ENCODE peak calls at places on chromosome 12, in ten cellular contexts. E is stimulated activated CD4-positive, alpha-beta T cell treated with anti-CD3 and anti-CD28 coated beads, Interleukin-4, amount 100 ng/mL, for 48 hours; R is mesenchymal stem cell; T is progenitor cell of endocrine pancreas; Q is IMR-90; D is cardiac fibroblast; X is islet precursor cell; C is activated naive CD4-positive, alpha-beta T cell; M is left cardiac atrium; N is endothelial cell of umbilical vein. I is an unnamed sample.

GRCh38 chr12:95998611-95999300 is 2.6 kb upstream of the HAL start:
- DNase-seq in M (no peak), C (no peak), D (peak; percentile 75), Q (peak; percentile 61), N (peak; percentile 68), X (peak; percentile 76), R (peak; percentile 61), E (no peak), T (no peak), I (peak; percentile 81)

GRCh38 chr12:98893126-98893525 is 248.0 kb downstream of the APAF1 start:
- DNase-seq in D (no peak), E (no peak), Q (no peak), R (no peak), C (no peak), X (no peak), N (no peak), T (no peak), M (no peak), I (no peak)

GRCh38 chr12:57576613-57577160 is 14.3 kb upstream of the PIP4K2C start:
- DNase-seq in D (no peak), T (no peak), E (no peak), C (no peak), N (no peak), R (no peak), X (no peak), Q (no peak), M (no peak), I (no peak)

GRCh38 chr12:75837700-75838099 is 193.9 kb downstream of the PHLDA1 start:
- DNase-seq in C (no peak), R (peak; percentile 63), M (no peak), T (no peak), N (no peak), Q (no peak), E (no peak), X (no peak), D (no peak), I (no peak)

GRCh38 chr12:124513297-124513867 is 54.0 kb downstream of the NCOR2 start:
- DNase-seq in M (no peak), C (no peak), D (no peak), N (no peak), Q (no peak), X (peak; percentile 79), R (no peak), E (no peak), T (no peak), I (no peak)

GRCh38 chr12:105986779-105987686 is 151.7 kb downstream of the NUAK1 start:
- DNase-seq in C (no peak), X (peak; percentile 62), R (peak; percentile 92), T (no peak), D (peak; percentile 81), N (no peak), M (no peak), Q (peak; percentile 95), E (no peak), I (no peak)

GRCh38 chr12:26719852-26720251 is 113.1 kb downstream of the ITPR2 start:
- DNase-seq in Q (no peak), T (no peak), N (no peak), C (no peak), R (no peak), D (no peak), E (no peak), M (no peak), X (no peak), I (peak; percentile 14)

GRCh38 chr12:66441905-66442559 is 139.7 kb downstream of the HELB start:
- DNase-seq in Q (no peak), E (no peak), D (no peak), C (no peak), T (no peak), M (no peak), R (no peak), N (no peak), X (peak; percentile 61), I (no peak)

GRCh38 chr12:2325501-2325900 is 272.7 kb downstream of the CACNA1C start:
- DNase-seq in D (no peak), N (no peak), C (no peak), X (no peak), Q (no peak), E (no peak), M (no peak), R (no peak), T (no peak), I (no peak)

GRCh38 chr12:52395761-52396434 is 10.2 kb downstream of the KRT82 start:
- DNase-seq in C (no peak), M (no peak), N (no peak), D (peak; percentile 65), E (no peak), Q (no peak), R (no peak), X (peak; percentile 95), T (peak; percentile 62), I (no peak)

GRCh38 chr12:25997401-25997973 is 39.0 kb downstream of the RASSF8 start:
- DNase-seq in E (no peak), T (no peak), C (no peak), Q (peak; percentile 93), N (peak; percentile 96), M (no peak), X (no peak), D (peak; percentile 96), R (peak; percentile 74), I (peak; percentile 97)

GRCh38 chr12:30725739-30726138 is 29.0 kb downstream of the CAPRIN2 start:
- DNase-seq in C (no peak), Q (peak; percentile 84), E (no peak), R (peak; percentile 73), D (peak; percentile 81), T (no peak), M (no peak), N (peak; percentile 73), X (no peak), I (peak; percentile 71)

GRCh38 chr12:90909069-90909676 is 45.8 kb downstream of the CCER1 start:
- DNase-seq in D (peak; percentile 66), X (peak; percentile 73), Q (peak; percentile 67), E (no peak), M (no peak), C (no peak), N (peak; percentile 67), T (peak; percentile 11), R (peak; percentile 64), I (peak; percentile 78)

GRCh38 chr12:117032593-117033381 is 66.4 kb downstream of the TESC start:
- DNase-seq in T (no peak), D (peak; percentile 11), Q (peak; percentile 35), R (no peak), M (peak; percentile 36), E (no peak), C (no peak), N (peak; percentile 14), X (no peak), I (peak; percentile 24)

GRCh38 chr12:5945071-5946008 is at the start of gene ANO2:
- DNase-seq in D (peak; percentile 6), R (peak; percentile 15), C (no peak), T (peak; percentile 64), E (no peak), M (peak; percentile 43), X (peak; percentile 88), N (no peak), Q (no peak), I (no peak)

GRCh38 chr12:52307836-52308806 is 13.1 kb downstream of the KRT83 start:
- DNase-seq in D (peak; percentile 29), C (no peak), X (peak; percentile 91), T (peak; percentile 39), M (peak; percentile 56), R (peak; percentile 45), N (peak; percentile 13), Q (peak; percentile 11), E (peak; percentile 52), I (peak; percentile 36)

GRCh38 chr12:44875417-44875953 is 630 bp downstream of the NELL2 start:
- DNase-seq in X (peak; percentile 63), C (no peak), T (no peak), Q (no peak), M (no peak), D (no peak), N (peak; percentile 4), R (no peak), E (no peak), I (no peak)

GRCh38 chr12:851913-852312 is 97.6 kb downstream of the RAD52 start:
- DNase-seq in X (no peak), Q (peak; percentile 86), D (peak; percentile 77), R (peak; percentile 76), N (peak; percentile 76), E (no peak), C (no peak), M (no peak), T (no peak), I (peak; percentile 24)

GRCh38 chr12:70275045-70275444 is 31.8 kb downstream of the CNOT2 start:
- DNase-seq in E (no peak), C (no peak), T (no peak), D (no peak), Q (no peak), X (no peak), R (no peak), N (no peak), M (no peak), I (no peak)

GRCh38 chr12:76591461-76591860 is 31.9 kb upstream of the OSBPL8 start:
- DNase-seq in R (no peak), X (no peak), C (no peak), D (peak; percentile 85), M (no peak), N (no peak), Q (peak; percentile 48), E (no peak), T (no peak), I (no peak)

GRCh38 chr12:121124402-121125109 is 8.1 kb upstream of the P2RX7 start:
- DNase-seq in R (peak; percentile 89), D (peak; percentile 88), T (no peak), X (peak; percentile 89), E (no peak), M (no peak), Q (peak; percentile 91), N (peak; percentile 70), C (no peak), I (peak; percentile 93)

GRCh38 chr12:15546102-15546701 is 223.9 kb downstream of the PTPRO start:
- DNase-seq in C (no peak), R (no peak), Q (no peak), T (no peak), N (no peak), X (no peak), M (no peak), E (no peak), D (no peak), I (no peak)

GRCh38 chr12:65300679-65301349 is 22.3 kb downstream of the MSRB3 start:
- DNase-seq in X (peak; percentile 74), Q (peak; percentile 33), N (no peak), T (no peak), C (no peak), R (peak; percentile 67), M (no peak), E (no peak), D (no peak), I (peak; percentile 46)

GRCh38 chr12:95205685-95206084 is 11.6 kb downstream of the FGD6 start:
- DNase-seq in N (peak; percentile 84), C (no peak), D (peak; percentile 89), M (no peak), Q (peak; percentile 90), R (peak; percentile 88), T (no peak), X (peak; percentile 89), E (no peak), I (peak; percentile 80)

GRCh38 chr12:10940389-10940788 is 1.3 kb upstream of the TAS2R14 start:
- DNase-seq in Q (peak; percentile 87), R (peak; percentile 33), E (no peak), N (no peak), C (no peak), D (peak; percentile 62), M (no peak), X (no peak), T (no peak), I (no peak)

GRCh38 chr12:19239616-19240234 is 110.2 kb downstream of the PLEKHA5 start:
- DNase-seq in M (no peak), D (peak; percentile 63), R (no peak), C (no peak), T (no peak), X (no peak), N (no peak), E (no peak), Q (peak; percentile 86), I (peak; percentile 5)

GRCh38 chr12:47753021-47754001 is 5.4 kb downstream of the RAPGEF3 start:
- DNase-seq in M (peak; percentile 86), R (no peak), T (no peak), X (peak; percentile 92), N (peak; percentile 73), Q (no peak), E (no peak), D (peak; percentile 41), C (no peak), I (peak; percentile 80)